ENCODE peak calls at places on chromosomes 7 and 10, in seven cellular contexts. E is HepG2, V is IMR-90, T is A549, C is SK-N-SH, U is HCT116, F is K562. L is an unnamed sample.

GRCh38 chr7:19690736-19691135 is 18.1 kb downstream of the POLR1F start:
- DNase-seq in E (no peak), V (no peak), T (no peak), C (no peak), U (no peak), F (no peak), L (no peak)

GRCh38 chr10:30422981-30423654 is 10.9 kb upstream of the MAP3K8 start:
- DNase-seq in E (peak; percentile 89), V (peak; percentile 86), T (peak; percentile 96), C (no peak), U (no peak), F (no peak), L (no peak)

GRCh38 chr10:93440591-93441012 is 41.5 kb downstream of the MYOF start:
- DNase-seq in E (no peak), V (peak; percentile 25), T (peak; percentile 55), C (no peak), U (no peak), F (no peak), L (no peak)

GRCh38 chr10:27359792-27360320 is 119.3 kb upstream of the ACBD5 start:
- DNase-seq in E (no peak), V (no peak), T (no peak), C (no peak), U (no peak), F (no peak), L (no peak)

GRCh38 chr10:125014984-125015944 is 73.3 kb downstream of the ZRANB1 start:
- DNase-seq in E (no peak), V (no peak), T (no peak), C (peak; percentile 88), U (no peak), F (no peak), L (no peak)

GRCh38 chr7:123649956-123650355 is 5.7 kb upstream of the LMOD2 start:
- DNase-seq in E (no peak), V (no peak), T (no peak), C (no peak), U (no peak), F (no peak), L (no peak)

GRCh38 chr10:125127110-125127509 is 33.3 kb downstream of the CTBP2 start:
- DNase-seq in E (no peak), V (no peak), T (no peak), C (no peak), U (no peak), F (no peak), L (no peak)

GRCh38 chr7:124162667-124163066 is 129.8 kb upstream of the TMEM229A start:
- DNase-seq in E (no peak), V (no peak), T (no peak), C (no peak), U (no peak), F (no peak), L (no peak)

GRCh38 chr7:32161708-32162107 is 91.5 kb upstream of the PDE1C start:
- DNase-seq in E (no peak), V (peak; percentile 73), T (peak; percentile 11), C (no peak), U (no peak), F (no peak), L (no peak)

GRCh38 chr10:17536221-17536620 is 81.0 kb downstream of the HACD1 start:
- DNase-seq in E (no peak), V (no peak), T (no peak), C (no peak), U (no peak), F (no peak), L (no peak)

GRCh38 chr7:158500651-158501052 is 87.0 kb downstream of the PTPRN2 start:
- DNase-seq in E (no peak), V (no peak), T (no peak), C (peak; percentile 49), U (no peak), F (peak; percentile 14), L (no peak)

GRCh38 chr7:125126376-125126775 is 196.8 kb upstream of the POT1 start:
- DNase-seq in E (no peak), V (no peak), T (no peak), C (no peak), U (no peak), F (no peak), L (no peak)

GRCh38 chr10:49394933-49395740 is 752 bp downstream of the DRGX start:
- DNase-seq in E (no peak), V (no peak), T (no peak), C (peak; percentile 75), U (no peak), F (no peak), L (peak; percentile 78)

GRCh38 chr10:73262105-73262730 is 9.8 kb upstream of the MRPS16 start:
- DNase-seq in E (peak; percentile 52), V (peak; percentile 74), T (peak; percentile 87), C (no peak), U (peak; percentile 89), F (peak; percentile 70), L (no peak)

GRCh38 chr10:133129854-133130495 is 30.0 kb upstream of the KNDC1 start:
- DNase-seq in E (no peak), V (no peak), T (no peak), C (peak; percentile 50), U (no peak), F (no peak), L (no peak)

DNA sequence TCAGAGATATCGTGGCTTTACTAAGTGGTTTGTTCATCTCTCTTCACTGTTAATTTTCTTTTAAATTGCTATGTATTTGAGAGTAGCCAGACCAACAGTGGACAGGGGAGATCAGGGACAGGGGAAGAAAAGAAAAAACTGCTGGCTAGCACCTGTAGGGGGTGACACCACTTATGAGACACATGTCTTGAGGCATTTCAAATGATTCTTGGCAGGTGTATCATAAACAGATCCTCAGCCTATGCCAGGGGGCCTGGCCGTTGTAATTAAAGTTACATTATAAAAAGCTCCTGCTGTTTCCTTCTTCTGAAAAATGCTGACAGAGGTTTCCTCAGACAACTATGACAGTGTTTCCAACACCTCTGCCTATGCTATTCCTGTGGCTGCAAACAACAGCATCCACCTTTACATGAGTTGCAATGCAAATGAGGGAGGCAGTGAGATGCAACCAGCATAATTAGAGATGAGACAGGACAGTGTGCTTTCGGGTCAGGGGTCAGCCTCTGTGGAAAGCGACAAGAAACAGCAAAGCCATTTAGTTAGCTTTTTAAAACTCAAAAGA is 281.0 kb upstream of the PTER start:
- DNase-seq in E (no peak), V (no peak), T (no peak), C (no peak), U (no peak), F (no peak), L (no peak)
- TF ChIP-seq CTCF in E (no peak), V (no peak), T (no peak), C (no peak), U (peak; percentile 21), F (no peak), L (peak; percentile 55)

GRCh38 chr10:8192301-8192700 is 137.8 kb downstream of the GATA3 start:
- DNase-seq in E (no peak), V (no peak), T (no peak), C (no peak), U (no peak), F (no peak), L (no peak)

GRCh38 chr10:8187171-8187666 is 132.7 kb downstream of the GATA3 start:
- DNase-seq in E (no peak), V (no peak), T (no peak), C (no peak), U (no peak), F (no peak), L (no peak)

GRCh38 chr10:8193546-8193945 is 139.1 kb downstream of the GATA3 start:
- DNase-seq in E (no peak), V (no peak), T (no peak), C (no peak), U (no peak), F (no peak), L (no peak)

GRCh38 chr10:8194050-8194449 is 139.6 kb downstream of the GATA3 start:
- DNase-seq in E (no peak), V (no peak), T (no peak), C (no peak), U (no peak), F (no peak), L (no peak)

GRCh38 chr10:8189458-8189857 is 135.0 kb downstream of the GATA3 start:
- DNase-seq in E (no peak), V (no peak), T (no peak), C (no peak), U (no peak), F (no peak), L (no peak)
- TF ChIP-seq RAD21 in E (no peak), V (no peak), T (no peak), C (no peak), U (no peak), F (no peak), L (no peak)

GRCh38 chr7:135337506-135337905 is 103.9 kb downstream of the STRA8 start:
- DNase-seq in E (no peak), V (no peak), T (no peak), C (no peak), U (no peak), F (no peak), L (no peak)

GRCh38 chr7:135334830-135335543 is 101.3 kb downstream of the STRA8 start:
- DNase-seq in E (no peak), V (no peak), T (no peak), C (no peak), U (no peak), F (no peak), L (no peak)

GRCh38 chr7:135333196-135333595 is 99.6 kb downstream of the STRA8 start:
- DNase-seq in E (no peak), V (peak; percentile 8), T (peak; percentile 36), C (no peak), U (no peak), F (no peak), L (no peak)

GRCh38 chr7:135335628-135336139 is 102.0 kb downstream of the STRA8 start:
- DNase-seq in E (peak; percentile 80), V (peak; percentile 28), T (peak; percentile 81), C (peak; percentile 86), U (peak; percentile 66), F (peak; percentile 68), L (peak; percentile 95)

GRCh38 chr7:135333946-135334345 is 100.3 kb downstream of the STRA8 start:
- DNase-seq in E (no peak), V (no peak), T (no peak), C (no peak), U (no peak), F (no peak), L (no peak)
- TF ChIP-seq CTCF in E (no peak), V (no peak), T (no peak), C (no peak), U (no peak), F (no peak), L (no peak)

GRCh38 chr7:115010436-115010810 is 88.5 kb downstream of the MDFIC start:
- DNase-seq in E (no peak), V (no peak), T (no peak), C (no peak), U (no peak), F (no peak), L (no peak)

GRCh38 chr7:115009139-115009538 is 87.2 kb downstream of the MDFIC start:
- DNase-seq in E (no peak), V (peak; percentile 15), T (no peak), C (no peak), U (no peak), F (no peak), L (no peak)

GRCh38 chr7:115007751-115008150 is 85.9 kb downstream of the MDFIC start:
- DNase-seq in E (no peak), V (no peak), T (no peak), C (no peak), U (no peak), F (no peak), L (no peak)

GRCh38 chr7:115009736-115010435 is 88.0 kb downstream of the MDFIC start:
- DNase-seq in E (no peak), V (peak; percentile 38), T (no peak), C (no peak), U (no peak), F (no peak), L (no peak)

GRCh38 chr7:115008465-115009114 is 86.7 kb downstream of the MDFIC start:
- DNase-seq in E (no peak), V (peak; percentile 79), T (no peak), C (no peak), U (no peak), F (no peak), L (no peak)
- TF ChIP-seq RAD21 in E (no peak), V (no peak), T (no peak), C (no peak), U (no peak), F (no peak), L (no peak)

L was measured in H1.